ENCODE peak calls at places on chromosomes 7 and 10, in eight cellular contexts. T is epithelial cell of esophagus, X is amniotic stem cell, H is NCI-H510A treated with DMSO at 0.1 percent for 48 hours, L is germinal center, N is progenitor cell of endocrine pancreas, D is left ventricle myocardium inferior, P is NCI-H187. Y is an unnamed sample.

GRCh38 chr7:1555046-1555812 is 776 bp downstream of the TMEM184A start:
- DNase-seq in T (peak; percentile 83), X (peak; percentile 38), H (peak; percentile 92), L (no peak), N (no peak), D (no peak), P (no peak), Y (no peak)

GRCh38 chr10:14353291-14353913 is 22.7 kb upstream of the FRMD4A start:
- DNase-seq in T (no peak), X (no peak), H (no peak), L (no peak), N (no peak), D (no peak), P (no peak), Y (no peak)

GRCh38 chr10:91022924-91023707 is 102.2 kb upstream of the ANKRD1 start:
- DNase-seq in T (no peak), X (no peak), H (no peak), L (no peak), N (no peak), D (no peak), P (no peak), Y (peak; percentile 71)

GRCh38 chr7:28296571-28297483 is 115.5 kb upstream of the CREB5 start:
- DNase-seq in T (peak; percentile 64), X (peak; percentile 23), H (no peak), L (peak; percentile 24), N (no peak), D (peak; percentile 21), P (no peak), Y (no peak)

GRCh38 chr7:116978006-116978405 is 24.7 kb downstream of the ST7 start:
- DNase-seq in T (no peak), X (no peak), H (no peak), L (no peak), N (no peak), D (no peak), P (no peak), Y (no peak)

GRCh38 chr7:46145412-46145811 is 224.3 kb upstream of the IGFBP3 start:
- DNase-seq in T (peak; percentile 67), X (peak; percentile 73), H (no peak), L (no peak), N (no peak), D (no peak), P (no peak), Y (no peak)

GRCh38 chr7:142131439-142131838 is 19.9 kb downstream of the MGAM2 start:
- DNase-seq in T (no peak), X (no peak), H (no peak), L (no peak), N (no peak), D (no peak), P (no peak), Y (no peak)

GRCh38 chr10:95300140-95300539 is 9.3 kb upstream of the PDLIM1 start:
- DNase-seq in T (no peak), X (no peak), H (no peak), L (no peak), N (no peak), D (no peak), P (no peak), Y (no peak)

GRCh38 chr7:110043514-110043913 is 1047.4 kb upstream of the LRRN3 start:
- DNase-seq in T (no peak), X (no peak), H (no peak), L (no peak), N (no peak), D (no peak), P (no peak), Y (no peak)

GRCh38 chr10:104391150-104391968 is 37.7 kb downstream of the CFAP58 start:
- DNase-seq in T (peak; percentile 95), X (no peak), H (no peak), L (no peak), N (no peak), D (no peak), P (no peak), Y (no peak)

GRCh38 chr7:6691609-6692106 is 15.1 kb downstream of the ZNF12 start:
- DNase-seq in T (peak; percentile 15), X (no peak), H (no peak), L (no peak), N (no peak), D (no peak), P (no peak), Y (no peak)

GRCh38 chr7:150417239-150417638 is 33.2 kb upstream of the GIMAP8 start:
- DNase-seq in T (no peak), X (no peak), H (no peak), L (no peak), N (no peak), D (no peak), P (no peak), Y (no peak)

GRCh38 chr10:121591186-121591585 is 7.1 kb downstream of the FGFR2 start:
- DNase-seq in T (no peak), X (no peak), H (no peak), L (no peak), N (no peak), D (no peak), P (no peak), Y (no peak)

GRCh38 chr7:24573554-24574338 is 494 bp downstream of the PALS2 start:
- DNase-seq in T (peak; percentile 67), X (no peak), H (peak; percentile 28), L (peak; percentile 64), N (peak; percentile 50), D (peak; percentile 42), P (peak; percentile 14), Y (no peak)

GRCh38 chr7:94344826-94345225 is 49.9 kb upstream of the COL1A2 start:
- DNase-seq in T (peak; percentile 7), X (no peak), H (no peak), L (no peak), N (no peak), D (no peak), P (no peak), Y (no peak)

GRCh38 chr10:115092555-115093285 is 445 bp upstream of the ATRNL1 start:
- DNase-seq in T (peak; percentile 12), X (peak; percentile 41), H (peak; percentile 58), L (peak; percentile 59), N (peak; percentile 31), D (no peak), P (peak; percentile 30), Y (peak; percentile 34)